ENCODE peak calls at places on chromosomes 1 and 21, in seven cellular contexts. S, V, I, X, O, C and E are unnamed samples.

GRCh38 chr1:159465191-159465603 is 25.7 kb downstream of the OR10J1 start:
- DNase-seq in S (no peak), V (no peak), I (no peak), X (no peak), O (no peak), C (no peak), E (no peak)

GRCh38 chr1:51607676-51608075 is 9.2 kb upstream of the OSBPL9 start:
- DNase-seq in S (no peak), V (no peak), I (no peak), X (no peak), O (no peak), C (no peak), E (no peak)

GRCh38 chr1:183932412-183932811 is 105.1 kb downstream of the COLGALT2 start:
- DNase-seq in S (no peak), V (no peak), I (peak), X (no peak), O (peak), C (peak), E (peak)

GRCh38 chr21:44697811-44698734 is 1.1 kb downstream of the KRTAP10-12 start:
- DNase-seq in S (peak), V (no peak), I (no peak), X (no peak), O (no peak), C (no peak), E (no peak)

GRCh38 chr1:6170742-6171201 is 9.3 kb downstream of the CHD5 start:
- DNase-seq in S (no peak), V (no peak), I (peak), X (no peak), O (no peak), C (no peak), E (no peak)

GRCh38 chr1:110875216-110875731 is 2.3 kb downstream of the CD53 start:
- DNase-seq in S (no peak), V (peak), I (no peak), X (no peak), O (no peak), C (no peak), E (no peak)

GRCh38 chr1:23596382-23597358 is 37.4 kb upstream of the ID3 start:
- DNase-seq in S (no peak), V (no peak), I (no peak), X (no peak), O (no peak), C (no peak), E (no peak)

GRCh38 chr1:90126834-90127233 is 131.9 kb downstream of the ZNF326 start:
- DNase-seq in S (no peak), V (no peak), I (no peak), X (no peak), O (no peak), C (no peak), E (no peak)

GRCh38 chr1:60937720-60938119 is 144.6 kb upstream of the NFIA start:
- DNase-seq in S (no peak), V (no peak), I (no peak), X (no peak), O (no peak), C (no peak), E (no peak)

GRCh38 chr1:226990133-226990716 is 50.1 kb downstream of the COQ8A start:
- DNase-seq in S (no peak), V (no peak), I (no peak), X (no peak), O (peak), C (no peak), E (no peak)

GRCh38 chr21:25313891-25314646 is 293.2 kb downstream of the MRPL39 start:
- DNase-seq in S (no peak), V (no peak), I (peak), X (no peak), O (no peak), C (peak), E (peak)

GRCh38 chr21:45934570-45934969 is 47.0 kb upstream of the COL6A1 start:
- DNase-seq in S (no peak), V (no peak), I (no peak), X (no peak), O (no peak), C (no peak), E (no peak)

GRCh38 chr21:28066051-28066450 is 926.6 kb downstream of the LTN1 start:
- DNase-seq in S (no peak), V (peak), I (peak), X (no peak), O (no peak), C (peak), E (no peak)
- H3K4me3 ChIP-seq in S (no peak), V (no peak), I (no peak), X (no peak), O (no peak), C (no peak), E (no peak)

DNA sequence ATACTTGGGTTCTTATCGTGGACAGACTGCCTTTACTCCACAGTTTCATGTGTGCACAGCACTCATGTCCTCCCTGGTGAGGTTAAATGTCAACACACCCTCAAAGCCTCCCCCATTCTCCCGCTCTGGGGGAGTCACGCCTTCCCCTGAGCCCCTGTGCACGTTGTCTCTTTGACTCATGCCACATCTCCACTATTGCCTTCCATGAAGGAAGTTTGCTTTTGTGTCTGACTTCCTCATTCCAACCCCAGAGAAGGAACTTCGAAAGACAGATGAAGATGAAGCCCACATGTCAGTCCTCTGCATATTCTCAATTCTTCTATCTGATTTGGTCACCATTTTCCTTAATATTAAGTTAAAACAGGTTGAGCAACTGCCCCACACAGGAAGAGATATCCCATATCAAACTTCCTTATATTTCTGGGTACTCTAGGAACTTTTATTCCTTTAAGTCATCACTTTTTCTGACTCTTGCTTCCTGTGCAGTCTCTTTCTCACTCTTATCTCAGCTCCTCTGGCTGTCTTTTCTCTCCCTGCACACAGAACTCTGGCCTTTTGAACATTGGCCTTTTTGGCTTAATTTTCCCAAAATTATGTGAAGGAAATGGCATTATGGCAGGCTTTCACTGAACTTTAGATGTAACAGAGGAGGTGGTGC is 41.5 kb downstream of the C4BPA start:
- DNase-seq in S (no peak), V (no peak), I (no peak), X (no peak), O (peak), C (no peak), E (no peak)
- H3K4me2 ChIP-seq in S (no peak), V (no peak), I (no peak), X (no peak), O (no peak), C (no peak), E (no peak)

GRCh38 chr1:59686170-59686569 is 128.6 kb upstream of the HOOK1 start:
- DNase-seq in S (no peak), V (no peak), I (no peak), X (no peak), O (no peak), C (no peak), E (no peak)

GRCh38 chr1:59684698-59685097 is 130.1 kb upstream of the HOOK1 start:
- DNase-seq in S (no peak), V (no peak), I (no peak), X (no peak), O (no peak), C (no peak), E (no peak)

GRCh38 chr1:59686574-59686973 is 128.2 kb upstream of the HOOK1 start:
- DNase-seq in S (no peak), V (no peak), I (no peak), X (no peak), O (no peak), C (no peak), E (no peak)

GRCh38 chr1:59685666-59686065 is 129.1 kb upstream of the HOOK1 start:
- DNase-seq in S (no peak), V (no peak), I (no peak), X (no peak), O (no peak), C (no peak), E (no peak)

GRCh38 chr1:59685101-59685500 is 129.6 kb upstream of the HOOK1 start:
- DNase-seq in S (no peak), V (no peak), I (no peak), X (no peak), O (no peak), C (no peak), E (no peak)
- H3K27ac ChIP-seq in S (no peak), V (no peak), I (no peak), X (no peak), O (no peak), C (no peak), E (no peak)

DNA sequence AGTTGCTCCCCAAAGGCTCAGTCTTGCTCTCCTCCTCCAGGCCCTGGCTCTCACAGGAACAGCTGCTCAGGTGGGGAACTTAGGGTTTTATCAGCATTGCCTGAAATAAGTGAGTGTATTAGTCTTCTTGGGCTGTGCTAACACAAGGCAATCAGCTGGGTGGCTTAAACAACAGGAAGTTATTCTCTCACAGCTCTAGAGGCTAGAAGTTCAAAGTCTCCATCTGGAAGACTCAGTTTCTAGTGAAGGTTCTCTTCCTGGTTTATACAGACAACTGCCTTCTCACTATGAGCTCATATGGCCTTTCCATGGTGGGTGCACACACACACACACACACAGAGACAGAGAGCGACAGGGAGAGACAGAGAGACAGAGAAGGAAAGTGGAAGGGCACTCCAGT is 2.8 kb upstream of the CD1C start:
- DNase-seq in S (no peak), V (peak), I (no peak), X (no peak), O (no peak), C (no peak), E (no peak)
- H3K4me3 ChIP-seq in S (no peak), V (peak), I (no peak), X (no peak), O (no peak), C (no peak), E (no peak)

GRCh38 chr1:207670192-207670591 is 25.3 kb downstream of the CR1L start:
- DNase-seq in S (no peak), V (no peak), I (no peak), X (no peak), O (no peak), C (no peak), E (no peak)
- H3K4me2 ChIP-seq in S (peak), V (no peak), I (no peak), X (no peak), O (no peak), C (no peak), E (no peak)